ENCODE peak calls at places on chromosomes 11 and 22, in eight cellular contexts. Z is NB4, N is fibroblast of the aortic adventitia, G is kidney epithelial cell, S is fibroblast of lung, F is mammary epithelial cell, A is thoracic aorta, Q is brain microvascular endothelial cell. J is an unnamed sample.

GRCh38 chr11:125618383-125618782 is 6.6 kb upstream of the CHEK1 start:
- DNase-seq in Z (no peak), N (no peak), G (no peak), S (no peak), F (no peak), A (no peak), Q (no peak), J (no peak)

GRCh38 chr11:119536801-119537200 is 113.8 kb upstream of the THY1 start:
- DNase-seq in Z (no peak), N (no peak), G (no peak), S (no peak), F (no peak), A (no peak), Q (no peak), J (no peak)

GRCh38 chr11:14582835-14583234 is 60.8 kb upstream of the PDE3B start:
- DNase-seq in Z (no peak), N (no peak), G (no peak), S (peak), F (no peak), A (no peak), Q (no peak), J (no peak)

GRCh38 chr11:107505667-107506066 is 48.0 kb upstream of the CWF19L2 start:
- DNase-seq in Z (no peak), N (no peak), G (no peak), S (no peak), F (no peak), A (no peak), Q (no peak), J (no peak)

GRCh38 chr11:14251754-14252153 is 107.2 kb downstream of the RRAS2 start:
- DNase-seq in Z (no peak), N (no peak), G (no peak), S (no peak), F (no peak), A (no peak), Q (no peak), J (no peak)

GRCh38 chr11:46930089-46930488 is 6.5 kb upstream of the CSTPP1 start:
- DNase-seq in Z (peak), N (peak), G (peak), S (no peak), F (peak), A (no peak), Q (peak), J (no peak)

GRCh38 chr11:10294289-10294953 is 402 bp upstream of the SBF2 start:
- DNase-seq in Z (peak), N (peak), G (no peak), S (peak), F (peak), A (no peak), Q (peak), J (peak)

GRCh38 chr11:46560300-46561025 is 33.4 kb downstream of the AMBRA1 start:
- DNase-seq in Z (peak), N (peak), G (no peak), S (peak), F (peak), A (no peak), Q (no peak), J (no peak)

GRCh38 chr11:74138572-74138971 is 32.2 kb downstream of the C2CD3 start:
- DNase-seq in Z (no peak), N (peak), G (peak), S (peak), F (peak), A (no peak), Q (peak), J (peak)

GRCh38 chr22:47693606-47694005 is 931.2 kb downstream of the TBC1D22A start:
- DNase-seq in Z (no peak), N (no peak), G (no peak), S (no peak), F (no peak), A (no peak), Q (no peak), J (no peak)

GRCh38 chr11:47163198-47163597 is 13.5 kb downstream of the ARFGAP2 start:
- DNase-seq in Z (no peak), N (peak), G (no peak), S (no peak), F (no peak), A (no peak), Q (no peak), J (no peak)

GRCh38 chr11:9493492-9493891 is 32.7 kb downstream of the ZNF143 start:
- DNase-seq in Z (peak), N (no peak), G (no peak), S (no peak), F (no peak), A (no peak), Q (no peak), J (no peak)

GRCh38 chr11:126655807-126656128 is 300.3 kb downstream of the ST3GAL4 start:
- DNase-seq in Z (no peak), N (peak), G (no peak), S (no peak), F (peak), A (no peak), Q (no peak), J (no peak)

GRCh38 chr11:21888814-21889213 is 304.1 kb upstream of the ANO5 start:
- DNase-seq in Z (peak), N (no peak), G (peak), S (no peak), F (no peak), A (no peak), Q (no peak), J (no peak)

GRCh38 chr22:47442821-47443220 is 680.4 kb downstream of the TBC1D22A start:
- DNase-seq in Z (no peak), N (no peak), G (no peak), S (no peak), F (no peak), A (no peak), Q (no peak), J (no peak)

GRCh38 chr11:125429807-125430678 is 66.0 kb downstream of the FEZ1 start:
- DNase-seq in Z (no peak), N (no peak), G (no peak), S (no peak), F (no peak), A (no peak), Q (no peak), J (no peak)

GRCh38 chr11:76788661-76789442 is 5.7 kb downstream of the TSKU start:
- DNase-seq in Z (no peak), N (no peak), G (no peak), S (no peak), F (peak), A (no peak), Q (no peak), J (no peak)

GRCh38 chr11:45527898-45528297 is 137.5 kb downstream of the CHST1 start:
- DNase-seq in Z (peak), N (no peak), G (no peak), S (no peak), F (peak), A (no peak), Q (no peak), J (no peak)

GRCh38 chr11:11178671-11179070 is 174.4 kb downstream of the CSNK2A3 start:
- DNase-seq in Z (no peak), N (no peak), G (peak), S (no peak), F (peak), A (no peak), Q (peak), J (no peak)

GRCh38 chr11:27761356-27761755 is 61.1 kb upstream of the BDNF start:
- DNase-seq in Z (no peak), N (no peak), G (no peak), S (no peak), F (no peak), A (no peak), Q (no peak), J (no peak)

GRCh38 chr11:94544832-94545640 is 1.3 kb downstream of the FUT4 start:
- DNase-seq in Z (peak), N (no peak), G (no peak), S (no peak), F (no peak), A (no peak), Q (no peak), J (no peak)

GRCh38 chr22:35102663-35103062 is 36.7 kb downstream of the ISX start:
- DNase-seq in Z (peak), N (no peak), G (peak), S (no peak), F (peak), A (no peak), Q (peak), J (no peak)

GRCh38 chr11:133520707-133521106 is 11.6 kb downstream of the OPCML start:
- DNase-seq in Z (no peak), N (no peak), G (no peak), S (no peak), F (no peak), A (no peak), Q (no peak), J (no peak)

GRCh38 chr11:15837901-15838489 is 518.4 kb downstream of the SOX6 start:
- DNase-seq in Z (no peak), N (no peak), G (no peak), S (no peak), F (no peak), A (no peak), Q (no peak), J (no peak)

GRCh38 chr11:92978226-92979111 is 9.0 kb downstream of the MTNR1B start:
- DNase-seq in Z (no peak), N (no peak), G (no peak), S (peak), F (peak), A (no peak), Q (no peak), J (no peak)

GRCh38 chr11:30244255-30244654 is 13.4 kb downstream of the FSHB start:
- DNase-seq in Z (no peak), N (peak), G (peak), S (no peak), F (peak), A (no peak), Q (peak), J (peak)

GRCh38 chr11:95358516-95359322 is 127.7 kb upstream of the SESN3 start:
- DNase-seq in Z (no peak), N (no peak), G (no peak), S (no peak), F (no peak), A (no peak), Q (no peak), J (no peak)

GRCh38 chr22:17753401-17753989 is 20.8 kb downstream of the BID start:
- DNase-seq in Z (peak), N (no peak), G (no peak), S (peak), F (peak), A (no peak), Q (peak), J (no peak)

GRCh38 chr11:107549253-107549953 is 16.1 kb downstream of the ALKBH8 start:
- DNase-seq in Z (peak), N (peak), G (no peak), S (peak), F (peak), A (no peak), Q (peak), J (no peak)

GRCh38 chr22:17077255-17077654 is 7.5 kb upstream of the IL17RA start:
- DNase-seq in Z (no peak), N (peak), G (no peak), S (peak), F (peak), A (no peak), Q (peak), J (no peak)

GRCh38 chr11:69296890-69297224 is 2.9 kb downstream of the MYEOV start:
- DNase-seq in Z (no peak), N (no peak), G (no peak), S (no peak), F (no peak), A (no peak), Q (no peak), J (no peak)
- H3K4me3 ChIP-seq in Z (peak), N (peak), G (no peak), S (no peak), F (no peak), A (peak), Q (no peak), J (no peak)

GRCh38 chr22:45212992-45213751 is 27.5 kb downstream of the KIAA0930 start:
- DNase-seq in Z (peak), N (peak), G (no peak), S (peak), F (peak), A (peak), Q (peak), J (no peak)
- H3K4me3 ChIP-seq in Z (no peak), N (peak), G (no peak), S (peak), F (peak), A (peak), Q (peak), J (peak)

DNA sequence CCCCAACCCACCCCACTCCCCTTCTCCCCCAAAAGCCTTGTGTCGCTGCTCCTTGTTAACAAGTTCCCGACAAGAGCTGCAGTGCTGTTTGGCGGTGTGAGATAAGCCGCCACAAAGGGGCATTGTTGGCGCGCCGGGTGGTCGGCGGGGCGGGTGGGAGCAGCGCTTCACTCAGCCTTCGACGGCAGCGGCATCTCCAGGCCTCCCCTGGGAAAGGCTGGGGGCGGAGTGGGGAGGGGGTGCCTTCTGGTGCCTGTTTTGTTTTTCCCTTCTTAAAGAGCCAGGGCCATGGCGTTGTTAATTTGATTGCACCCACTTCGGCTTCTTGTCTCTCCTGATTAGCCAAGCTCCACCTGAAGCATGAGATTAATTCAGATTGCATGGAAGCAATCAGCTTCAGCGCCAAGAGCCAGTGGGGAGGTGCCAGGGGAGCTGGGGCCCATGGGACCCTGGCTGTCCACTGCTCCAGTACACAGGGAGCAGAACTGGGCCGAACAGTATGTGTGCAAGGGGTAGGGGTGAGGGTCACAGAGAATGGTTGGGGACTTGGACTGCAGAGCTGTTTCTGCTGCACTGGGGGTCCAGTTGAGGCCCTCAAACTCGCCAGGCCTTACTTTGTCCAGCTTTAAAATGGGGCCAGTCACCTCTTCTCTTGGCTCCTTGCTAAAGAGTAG is 165.1 kb downstream of the CEP164 start:
- DNase-seq in Z (no peak), N (no peak), G (no peak), S (no peak), F (no peak), A (no peak), Q (no peak), J (no peak)
- H3K4me3 ChIP-seq in Z (no peak), N (no peak), G (no peak), S (no peak), F (no peak), A (no peak), Q (no peak), J (no peak)

GRCh38 chr22:25869771-25870170 is 127.8 kb downstream of the MYO18B start:
- DNase-seq in Z (peak), N (no peak), G (no peak), S (no peak), F (no peak), A (no peak), Q (no peak), J (no peak)

GRCh38 chr22:25876871-25877270 is 134.9 kb downstream of the MYO18B start:
- DNase-seq in Z (no peak), N (no peak), G (no peak), S (no peak), F (peak), A (no peak), Q (no peak), J (no peak)

GRCh38 chr22:25878933-25879332 is 136.9 kb downstream of the MYO18B start:
- DNase-seq in Z (no peak), N (no peak), G (no peak), S (no peak), F (no peak), A (no peak), Q (no peak), J (no peak)

GRCh38 chr22:25875461-25875860 is 133.5 kb downstream of the MYO18B start:
- DNase-seq in Z (no peak), N (no peak), G (no peak), S (no peak), F (no peak), A (no peak), Q (no peak), J (no peak)

GRCh38 chr22:25874327-25874726 is 132.3 kb downstream of the MYO18B start:
- DNase-seq in Z (no peak), N (no peak), G (no peak), S (no peak), F (no peak), A (no peak), Q (no peak), J (no peak)
- H3K4me3 ChIP-seq in Z (no peak), N (no peak), G (no peak), S (no peak), F (no peak), A (no peak), Q (no peak), J (no peak)

DNA sequence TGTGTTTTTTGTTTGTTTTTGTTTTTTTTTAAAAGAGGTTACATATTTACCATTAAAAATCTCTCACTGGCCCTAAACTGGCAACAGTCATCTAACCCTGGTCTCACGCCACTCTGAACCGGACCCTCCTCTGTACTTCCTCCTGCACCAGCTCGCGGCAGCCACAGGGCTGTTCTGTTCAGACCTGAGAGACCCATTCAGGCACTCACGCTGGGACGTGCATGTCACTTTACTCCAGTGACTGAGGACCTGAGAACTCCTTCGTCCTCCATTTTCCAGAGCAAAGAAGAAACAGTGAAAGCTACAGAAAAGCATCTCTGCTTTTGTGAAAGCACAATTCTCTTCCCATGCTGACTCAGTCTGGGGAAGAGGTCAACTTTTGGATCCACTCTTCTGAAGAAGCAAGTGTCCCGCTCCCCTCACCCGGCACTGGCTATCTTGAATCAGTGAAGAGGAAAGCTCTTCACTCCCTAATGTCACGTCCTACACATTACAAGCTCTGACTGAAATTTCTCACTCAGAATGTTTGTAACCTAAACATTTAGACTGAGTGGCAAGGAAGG is 24.6 kb downstream of the PISD start:
- DNase-seq in Z (peak), N (no peak), G (no peak), S (no peak), F (no peak), A (no peak), Q (no peak), J (no peak)
- H3K4me3 ChIP-seq in Z (peak), N (no peak), G (no peak), S (no peak), F (no peak), A (peak), Q (no peak), J (no peak)

GRCh38 chr11:43518407-43519165 is 159.9 kb downstream of the TTC17 start:
- DNase-seq in Z (no peak), N (peak), G (no peak), S (no peak), F (peak), A (no peak), Q (peak), J (peak)

GRCh38 chr11:43521471-43521870 is 159.1 kb upstream of the HSD17B12 start:
- DNase-seq in Z (no peak), N (no peak), G (no peak), S (no peak), F (no peak), A (no peak), Q (no peak), J (no peak)

GRCh38 chr11:43523632-43524031 is 156.9 kb upstream of the HSD17B12 start:
- DNase-seq in Z (no peak), N (no peak), G (no peak), S (no peak), F (no peak), A (no peak), Q (no peak), J (no peak)
- H3K4me3 ChIP-seq in Z (no peak), N (no peak), G (no peak), S (no peak), F (no peak), A (no peak), Q (no peak), J (no peak)

GRCh38 chr11:69550846-69551245 is 69.4 kb downstream of the LINC01488 start:
- DNase-seq in Z (no peak), N (no peak), G (no peak), S (no peak), F (no peak), A (no peak), Q (no peak), J (no peak)
- H3K4me3 ChIP-seq in Z (no peak), N (no peak), G (no peak), S (no peak), F (no peak), A (no peak), Q (no peak), J (no peak)